ENCODE peak calls at places on chromosomes 13 and 19, in six cellular contexts. R is tibial nerve, E is spleen, H is tibial artery, B is Peyer's patch, C is breast epithelium. L is an unnamed sample.
A peak's percentile ranks its signal among the peaks of the same experiment; 100 is the strongest.

GRCh38 chr13:103573446-103573845 is 507.2 kb upstream of the SLC10A2 start:
- DNase-seq in C (no peak), B (no peak), H (no peak), R (no peak), E (no peak), L (no peak)

GRCh38 chr19:45218887-45219780 is 26.1 kb downstream of the EXOC3L2 start:
- DNase-seq in R (no peak), C (no peak), B (no peak), H (no peak), E (no peak), L (no peak)

GRCh38 chr19:53982611-53983010 is 8.8 kb upstream of the CACNG6 start:
- DNase-seq in E (peak; percentile 80), B (no peak), C (no peak), H (no peak), R (no peak), L (no peak)

GRCh38 chr13:97573011-97573410 is 139.0 kb downstream of the RAP2A start:
- DNase-seq in E (no peak), R (no peak), H (no peak), B (no peak), C (no peak), L (no peak)

GRCh38 chr13:43786766-43787517 is at the start of gene ENOX1:
- DNase-seq in C (no peak), R (no peak), H (peak; percentile 70), E (peak; percentile 77), B (no peak), L (no peak)

GRCh38 chr19:15788594-15789270 is 1.3 kb downstream of the OR10H5 start:
- DNase-seq in E (no peak), B (no peak), C (no peak), H (no peak), R (no peak), L (no peak)

GRCh38 chr13:99905224-99905623 is 66.3 kb downstream of the ZIC5 start:
- DNase-seq in B (no peak), R (no peak), E (no peak), H (no peak), C (no peak), L (no peak)

GRCh38 chr13:97802213-97802612 is 151.3 kb upstream of the IPO5 start:
- DNase-seq in R (no peak), E (no peak), C (no peak), B (no peak), H (no peak), L (no peak)

GRCh38 chr19:3987619-3988371 is 2.5 kb upstream of the EEF2 start:
- DNase-seq in H (peak; percentile 90), B (peak; percentile 90), E (peak; percentile 96), C (peak; percentile 79), R (peak; percentile 83), L (peak; percentile 53)

GRCh38 chr19:3984584-3984907 is 717 bp downstream of the EEF2 start:
- DNase-seq in H (no peak), E (no peak), B (no peak), R (no peak), C (no peak), L (no peak)

GRCh38 chr19:3984908-3985642 is at the start of gene EEF2:
- DNase-seq in B (peak; percentile 87), E (peak; percentile 96), C (peak; percentile 92), R (peak; percentile 88), H (peak; percentile 93), L (peak; percentile 68)

GRCh38 chr19:3985643-3986259 is 488 bp upstream of the EEF2 start:
- DNase-seq in H (no peak), E (no peak), C (no peak), R (no peak), B (no peak), L (no peak)

DNA sequence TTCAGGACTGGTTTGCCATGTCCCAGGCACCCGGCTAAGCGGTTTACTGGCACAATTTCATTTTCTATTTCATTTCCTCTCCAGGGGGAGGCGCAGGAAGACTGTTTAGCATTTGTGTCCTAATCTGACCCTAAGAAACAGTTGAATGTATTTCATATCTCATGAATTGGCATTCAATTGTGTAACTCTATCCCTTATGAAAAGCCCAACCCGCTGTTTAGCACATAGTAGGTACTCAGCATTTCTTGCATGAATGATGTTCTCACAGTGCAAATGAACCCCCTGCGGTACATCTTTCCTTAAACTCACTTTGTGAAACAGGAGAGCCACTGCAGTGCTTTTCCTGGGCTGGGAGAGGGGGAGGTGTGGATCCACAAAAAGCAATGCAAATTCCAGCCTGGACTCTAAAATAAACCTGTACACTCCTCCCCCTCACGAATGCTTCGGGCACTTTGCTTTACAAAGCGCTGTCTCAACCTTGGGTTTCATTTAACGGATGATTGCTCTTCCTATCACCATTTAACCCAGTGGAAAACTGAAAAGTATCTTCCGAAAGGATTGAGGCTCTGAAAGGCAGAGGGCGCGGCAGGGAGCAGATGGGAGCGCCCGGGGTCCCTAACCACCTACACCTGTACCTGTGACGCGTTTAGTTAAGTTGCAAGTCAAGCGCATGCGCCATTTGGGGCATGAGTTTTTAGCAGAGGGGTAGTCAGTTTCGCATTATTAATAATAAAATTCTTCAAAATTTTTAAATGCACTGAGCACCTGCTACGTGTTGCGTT is 1.2 kb upstream of the EEF2 start:
- DNase-seq in E (no peak), B (peak; percentile 76), H (no peak), C (no peak), R (peak; percentile 56), L (no peak)
- H3K4me3 ChIP-seq in E (peak overlapping the region; percentile 70), B (peak overlapping the region; percentile 97), H (peak overlapping the region; percentile 75), C (peak overlapping the region; percentile 98), R (peak overlapping the region; percentile 74), L (peak overlapping the region; percentile 86)

GRCh38 chr13:114110091-114110829 is 22.2 kb downstream of the RASA3 start:
- DNase-seq in C (peak; percentile 50), E (peak; percentile 93), R (no peak), H (peak; percentile 66), B (peak; percentile 82), L (no peak)
- H3K4me1 ChIP-seq in C (no peaks in the 10 kb centered on the region), E (peaks cover 83% of the 10 kb centered on the region), R (peaks cover 43% of the 10 kb centered on the region), H (peaks cover 38% of the 10 kb centered on the region), B (peaks cover 55% of the 10 kb centered on the region), L (no peaks in the 10 kb centered on the region)

GRCh38 chr19:51926426-51926783 is 867 bp upstream of the ZNF613 start:
- DNase-seq in C (no peak), E (no peak), B (no peak), H (no peak), R (no peak), L (no peak)
- H3K4me3 ChIP-seq in C (peak overlapping the region; percentile 84), E (peak overlapping the region; percentile 66), B (peak overlapping the region; percentile 96), H (peak overlapping the region; percentile 90), R (peak overlapping the region; percentile 62), L (peak overlapping the region; percentile 90)

GRCh38 chr19:11199517-11199916 is 2.2 kb upstream of the KANK2 start:
- DNase-seq in H (no peak), R (no peak), E (no peak), C (no peak), B (no peak), L (no peak)
- H3K4me1 ChIP-seq in H (peaks cover 71% of the 10 kb centered on the region), R (peaks cover 26% of the 10 kb centered on the region), E (peaks cover 60% of the 10 kb centered on the region), C (peaks cover 3% of the 10 kb centered on the region), B (peaks cover 29% of the 10 kb centered on the region), L (peaks cover 51% of the 10 kb centered on the region)

GRCh38 chr19:50321831-50322230 is 7.3 kb downstream of the KCNC3 start:
- DNase-seq in H (no peak), C (no peak), E (no peak), R (no peak), B (no peak), L (no peak)
- H3K4me3 ChIP-seq in H (no peak overlapping the region), C (no peak overlapping the region), E (no peak overlapping the region), R (no peak overlapping the region), B (no peak overlapping the region), L (no peak overlapping the region)

GRCh38 chr19:11140896-11141295 is 14.7 kb downstream of the SPC24 start:
- DNase-seq in H (no peak), C (no peak), E (no peak), B (no peak), R (no peak), L (no peak)
- H3K4me1 ChIP-seq in H (peaks cover 65% of the 10 kb centered on the region), C (peaks cover 25% of the 10 kb centered on the region), E (peaks cover 75% of the 10 kb centered on the region), B (peaks cover 48% of the 10 kb centered on the region), R (peaks cover 43% of the 10 kb centered on the region), L (peaks cover 38% of the 10 kb centered on the region)

GRCh38 chr19:38402623-38402966 is 298 bp upstream of the FAM98C start:
- DNase-seq in H (no peak), C (no peak), E (no peak), B (no peak), R (no peak), L (no peak)
- H3K4me3 ChIP-seq in H (peak overlapping the region; percentile 90), C (peak overlapping the region; percentile 94), E (peak overlapping the region; percentile 89), B (peak overlapping the region; percentile 92), R (no peak overlapping the region), L (peak overlapping the region; percentile 89)

L was measured in thoracic aorta.